ENCODE peak calls at places on chromosome 12, in five cellular contexts. One of them, this sample, is unnamed.

GRCh38 chr12:81077686-81078441 is at the start of gene ACSS3:
- DNase-seq in K562: no peak
- DNase-seq in HepG2: peak
- DNase-seq in H1: peak
- DNase-seq in GM12878: no peak
- DNase-seq in this sample: no peak

GRCh38 chr12:106082216-106083175 is 56.3 kb downstream of the NUAK1 start:
- DNase-seq in GM12878: no peak
- DNase-seq in H1: no peak
- DNase-seq in HepG2: no peak
- DNase-seq in K562: no peak
- DNase-seq in this sample: no peak

GRCh38 chr12:123034865-123035264 is 54.4 kb downstream of the ARL6IP4 start:
- DNase-seq in HepG2: no peak
- DNase-seq in H1: no peak
- DNase-seq in K562: peak
- DNase-seq in GM12878: no peak
- DNase-seq in this sample: peak

GRCh38 chr12:91225316-91225715 is 42.7 kb upstream of the DCN start:
- DNase-seq in K562: no peak
- DNase-seq in GM12878: no peak
- DNase-seq in HepG2: no peak
- DNase-seq in H1: no peak
- DNase-seq in this sample: no peak

GRCh38 chr12:62917066-62917465 is 17.9 kb downstream of the PPM1H start:
- DNase-seq in K562: no peak
- DNase-seq in GM12878: no peak
- DNase-seq in HepG2: no peak
- DNase-seq in H1: no peak
- DNase-seq in this sample: no peak

GRCh38 chr12:59632408-59632807 is 36.6 kb downstream of the SLC16A7 start:
- DNase-seq in GM12878: no peak
- DNase-seq in H1: no peak
- DNase-seq in HepG2: no peak
- DNase-seq in K562: no peak
- DNase-seq in this sample: no peak

GRCh38 chr12:107992870-107993451 is 136.1 kb upstream of the WSCD2 start:
- DNase-seq in GM12878: peak
- DNase-seq in HepG2: peak
- DNase-seq in H1: peak
- DNase-seq in K562: peak
- DNase-seq in this sample: peak

GRCh38 chr12:126362964-126363363 is 1297.7 kb downstream of the AACS start:
- DNase-seq in H1: peak
- DNase-seq in GM12878: no peak
- DNase-seq in K562: no peak
- DNase-seq in HepG2: no peak
- DNase-seq in this sample: no peak

GRCh38 chr12:30000401-30000800 is 216.7 kb upstream of the TMTC1 start:
- DNase-seq in H1: no peak
- DNase-seq in HepG2: no peak
- DNase-seq in K562: no peak
- DNase-seq in GM12878: no peak
- DNase-seq in this sample: no peak

GRCh38 chr12:5154091-5154490 is 110.4 kb downstream of the KCNA5 start:
- DNase-seq in HepG2: no peak
- DNase-seq in H1: peak
- DNase-seq in GM12878: no peak
- DNase-seq in K562: no peak
- DNase-seq in this sample: no peak

GRCh38 chr12:75834591-75834990 is 197.0 kb downstream of the PHLDA1 start:
- DNase-seq in HepG2: no peak
- DNase-seq in H1: no peak
- DNase-seq in GM12878: no peak
- DNase-seq in K562: no peak
- DNase-seq in this sample: no peak

GRCh38 chr12:59383426-59383822 is 212.4 kb upstream of the SLC16A7 start:
- DNase-seq in HepG2: no peak
- DNase-seq in GM12878: no peak
- DNase-seq in K562: no peak
- DNase-seq in H1: no peak
- DNase-seq in this sample: no peak

GRCh38 chr12:15268927-15269552 is 47.8 kb upstream of the RERG start:
- DNase-seq in HepG2: peak
- DNase-seq in K562: peak
- DNase-seq in GM12878: no peak
- DNase-seq in H1: no peak
- DNase-seq in this sample: peak

GRCh38 chr12:132151766-132152410 is 7.6 kb downstream of the NOC4L start:
- DNase-seq in HepG2: no peak
- DNase-seq in GM12878: no peak
- DNase-seq in K562: no peak
- DNase-seq in H1: no peak
- DNase-seq in this sample: no peak

GRCh38 chr12:120500577-120500976 is 4.7 kb downstream of the DYNLL1 start:
- DNase-seq in H1: no peak
- DNase-seq in HepG2: no peak
- DNase-seq in GM12878: no peak
- DNase-seq in K562: no peak
- DNase-seq in this sample: no peak

GRCh38 chr12:111606651-111607232 is 7.6 kb upstream of the ATXN2 start:
- DNase-seq in HepG2: no peak
- DNase-seq in K562: no peak
- DNase-seq in GM12878: no peak
- DNase-seq in H1: no peak
- DNase-seq in this sample: no peak

GRCh38 chr12:101038289-101038871 is 171.7 kb downstream of the SLC5A8 start:
- DNase-seq in H1: no peak
- DNase-seq in K562: no peak
- DNase-seq in HepG2: no peak
- DNase-seq in GM12878: no peak
- DNase-seq in this sample: no peak

GRCh38 chr12:16347391-16348298 is at the start of gene MGST1:
- DNase-seq in K562: peak
- DNase-seq in H1: peak
- DNase-seq in HepG2: peak
- DNase-seq in GM12878: peak
- DNase-seq in this sample: peak

GRCh38 chr12:120212301-120212700 is 11.4 kb upstream of the RPLP0 start:
- DNase-seq in GM12878: no peak
- DNase-seq in H1: no peak
- DNase-seq in K562: no peak
- DNase-seq in HepG2: no peak
- DNase-seq in this sample: no peak

GRCh38 chr12:65415826-65416225 is 137.3 kb downstream of the MSRB3 start:
- DNase-seq in GM12878: no peak
- DNase-seq in HepG2: peak
- DNase-seq in K562: no peak
- DNase-seq in H1: no peak
- DNase-seq in this sample: peak

GRCh38 chr12:118140825-118141224 is 4.9 kb downstream of the PEBP1 start:
- DNase-seq in H1: no peak
- DNase-seq in HepG2: no peak
- DNase-seq in GM12878: no peak
- DNase-seq in K562: no peak
- DNase-seq in this sample: no peak

GRCh38 chr12:117809509-117809908 is 159.3 kb downstream of the KSR2 start:
- DNase-seq in GM12878: no peak
- DNase-seq in H1: no peak
- DNase-seq in K562: no peak
- DNase-seq in HepG2: no peak
- DNase-seq in this sample: no peak

GRCh38 chr12:113145720-113146551 is 3.6 kb upstream of the CFAP73 start:
- DNase-seq in HepG2: no peak
- DNase-seq in H1: no peak
- DNase-seq in GM12878: no peak
- DNase-seq in K562: no peak
- DNase-seq in this sample: no peak

GRCh38 chr12:66103011-66103913 is 27.3 kb downstream of the LLPH start:
- DNase-seq in HepG2: no peak
- DNase-seq in H1: no peak
- DNase-seq in K562: peak
- DNase-seq in GM12878: no peak
- DNase-seq in this sample: no peak

GRCh38 chr12:6266431-6267006 is 44.0 kb upstream of the PLEKHG6 start:
- DNase-seq in HepG2: no peak
- DNase-seq in GM12878: no peak
- DNase-seq in H1: no peak
- DNase-seq in K562: no peak
- DNase-seq in this sample: no peak

GRCh38 chr12:76299536-76300296 is 48.5 kb downstream of the BBS10 start:
- DNase-seq in HepG2: peak
- DNase-seq in GM12878: no peak
- DNase-seq in H1: no peak
- DNase-seq in K562: no peak
- DNase-seq in this sample: peak

GRCh38 chr12:87827638-87828264 is 201.4 kb downstream of the C12orf50 start:
- DNase-seq in HepG2: no peak
- DNase-seq in H1: no peak
- DNase-seq in K562: no peak
- DNase-seq in GM12878: no peak
- DNase-seq in this sample: peak

DNA sequence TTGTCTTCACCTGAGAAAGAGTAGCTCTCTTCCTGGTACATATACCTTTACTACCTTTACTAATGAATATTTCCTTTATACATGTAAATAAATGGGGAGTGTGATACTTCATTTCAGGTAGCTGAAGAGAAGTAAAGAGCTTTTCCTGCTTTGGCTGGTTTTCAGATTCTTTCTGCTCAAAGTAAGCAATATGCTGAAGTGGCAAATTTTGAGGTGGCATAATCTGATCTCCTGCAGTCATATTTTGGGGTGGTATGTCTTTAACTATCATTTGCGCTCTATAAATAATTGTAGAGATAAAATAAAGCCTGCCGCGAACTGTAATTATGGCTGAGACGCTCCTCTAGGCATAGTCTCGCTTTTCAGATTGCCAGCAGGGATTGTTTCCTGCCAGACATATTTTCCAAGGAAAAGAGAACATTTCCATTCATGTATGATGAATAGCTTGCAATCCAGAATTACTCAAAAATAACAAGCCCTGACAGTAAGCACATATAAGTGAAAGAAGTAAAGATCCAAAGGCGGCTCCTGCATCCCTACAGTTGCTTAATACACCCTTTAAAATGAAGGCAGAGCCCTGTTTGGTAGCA is 200.7 kb downstream of the C12orf50 start:
- DNase-seq in GM12878: no peak
- DNase-seq in H1: no peak
- DNase-seq in HepG2: no peak
- DNase-seq in K562: no peak
- DNase-seq in this sample: no peak
- TF ChIP-seq KDM1A in GM12878: no peak
- TF ChIP-seq KDM1A in H1: no peak
- TF ChIP-seq KDM1A in HepG2: no peak
- TF ChIP-seq KDM1A in K562: no peak
- TF ChIP-seq KDM1A in this sample: no peak

DNA sequence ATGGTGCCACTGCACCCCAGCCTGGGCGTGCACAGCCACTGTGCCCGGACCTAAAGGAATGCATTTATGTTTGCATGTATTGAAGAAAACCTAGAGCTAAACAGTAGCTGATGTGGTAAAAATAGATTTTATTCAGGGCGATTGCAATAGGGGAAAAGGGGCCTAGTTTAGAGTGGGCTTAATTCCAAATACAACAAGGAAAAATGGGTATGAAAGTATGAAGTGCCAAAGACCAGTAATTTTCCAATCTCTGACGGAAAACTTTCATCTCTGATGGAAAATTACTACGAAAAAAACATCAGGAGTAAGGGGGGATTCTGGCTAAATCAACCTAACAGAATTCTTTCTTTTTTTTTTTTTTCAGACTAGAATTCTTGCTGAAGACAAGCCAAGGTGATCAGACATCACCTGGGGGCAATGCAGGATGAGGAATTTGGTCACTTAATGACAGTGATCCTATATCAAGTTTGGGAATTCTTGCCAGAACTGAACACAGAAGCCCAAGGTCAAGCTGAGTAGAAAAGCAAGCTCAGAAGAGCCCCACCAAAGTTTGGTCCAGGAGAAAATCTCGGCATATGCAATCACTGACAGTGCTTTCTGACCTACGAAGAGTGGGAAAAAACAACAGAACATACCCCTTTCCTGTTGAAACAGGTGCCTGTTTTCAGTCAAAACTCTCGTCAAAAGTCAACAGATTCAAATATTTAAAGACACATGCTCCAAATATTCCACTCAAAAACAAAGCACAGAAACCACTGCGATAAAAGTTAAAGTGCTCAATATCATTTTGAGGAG is 13.7 kb upstream of the APOBEC1 start:
- DNase-seq in K562: no peak
- DNase-seq in GM12878: no peak
- DNase-seq in H1: no peak
- DNase-seq in HepG2: no peak
- DNase-seq in this sample: no peak
- TF ChIP-seq KDM1A in K562: no peak
- TF ChIP-seq KDM1A in GM12878: no peak
- TF ChIP-seq KDM1A in H1: no peak
- TF ChIP-seq KDM1A in HepG2: no peak
- TF ChIP-seq KDM1A in this sample: no peak

DNA sequence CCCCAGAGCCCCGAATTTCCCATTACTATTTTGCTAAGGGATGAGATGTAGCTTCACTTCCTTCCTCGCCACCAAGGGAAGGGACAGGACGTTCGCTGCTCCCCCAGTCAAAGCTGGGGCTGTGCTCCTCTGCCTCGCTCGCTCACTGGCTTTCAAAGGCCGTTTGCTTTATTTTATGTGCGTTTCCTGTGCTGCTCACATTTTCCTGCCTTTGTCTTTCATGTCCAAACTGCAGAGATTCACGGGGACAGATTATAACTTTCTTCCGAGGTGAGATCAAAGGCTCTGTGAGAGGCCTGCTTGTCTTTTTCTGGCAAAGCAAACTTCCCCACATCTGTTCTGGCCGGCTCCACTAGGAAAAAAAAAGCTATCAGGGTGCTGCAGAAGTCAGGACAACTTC is 76.0 kb upstream of the FZD10 start:
- DNase-seq in GM12878: no peak
- DNase-seq in K562: no peak
- DNase-seq in H1: no peak
- DNase-seq in HepG2: no peak
- DNase-seq in this sample: no peak
- TF ChIP-seq KDM1A in GM12878: no peak
- TF ChIP-seq KDM1A in K562: no peak
- TF ChIP-seq KDM1A in H1: no peak
- TF ChIP-seq KDM1A in HepG2: no peak
- TF ChIP-seq KDM1A in this sample: no peak

GRCh38 chr12:55993454-55993853 is 3.6 kb upstream of the SUOX start:
- DNase-seq in HepG2: no peak
- DNase-seq in H1: no peak
- DNase-seq in K562: no peak
- DNase-seq in GM12878: no peak
- DNase-seq in this sample: no peak

GRCh38 chr12:55995366-55995765 is 1.7 kb upstream of the SUOX start:
- DNase-seq in K562: no peak
- DNase-seq in GM12878: no peak
- DNase-seq in H1: no peak
- DNase-seq in HepG2: peak
- DNase-seq in this sample: no peak

GRCh38 chr12:55997535-55997859 is 421 bp downstream of the SUOX start:
- DNase-seq in HepG2: no peak
- DNase-seq in K562: no peak
- DNase-seq in GM12878: no peak
- DNase-seq in H1: no peak
- DNase-seq in this sample: no peak

GRCh38 chr12:55996715-55997534 is at the start of gene SUOX:
- DNase-seq in K562: peak
- DNase-seq in HepG2: peak
- DNase-seq in H1: peak
- DNase-seq in GM12878: peak
- DNase-seq in this sample: peak

GRCh38 chr12:55996201-55996714 is 818 bp upstream of the SUOX start:
- DNase-seq in HepG2: peak
- DNase-seq in H1: no peak
- DNase-seq in GM12878: no peak
- DNase-seq in K562: peak
- DNase-seq in this sample: peak
- TF ChIP-seq KDM1A in HepG2: peak
- TF ChIP-seq KDM1A in H1: peak
- TF ChIP-seq KDM1A in GM12878: no peak
- TF ChIP-seq KDM1A in K562: peak
- TF ChIP-seq KDM1A in this sample: peak